ENCODE peak calls at places on chromosomes 5 and 9, in five cellular contexts. T is HL-60, S is brain microvascular endothelial cell, X is cardiac muscle cell, O is ovary. N is an unnamed sample.

GRCh38 chr9:90880066-90880465 is 78.4 kb downstream of the SYK start:
- DNase-seq in S (no peak), O (no peak), X (no peak), T (no peak), N (no peak)

GRCh38 chr5:56330167-56330566 is 97.0 kb upstream of the ANKRD55 start:
- DNase-seq in O (no peak), T (no peak), X (no peak), S (no peak), N (no peak)

GRCh38 chr9:94002316-94003140 is 47.4 kb upstream of the BARX1 start:
- DNase-seq in X (peak), T (peak), O (no peak), S (peak), N (no peak)

GRCh38 chr5:68336200-68336599 is 120.6 kb downstream of the PIK3R1 start:
- DNase-seq in T (no peak), O (no peak), X (no peak), S (no peak), N (no peak)

GRCh38 chr9:13575558-13575957 is 296.1 kb upstream of the MPDZ start:
- DNase-seq in X (peak), S (peak), O (no peak), T (no peak), N (no peak)

GRCh38 chr5:159098285-159099048 is 1.2 kb downstream of the EBF1 start:
- DNase-seq in X (no peak), S (no peak), T (no peak), O (no peak), N (no peak)

GRCh38 chr5:127320032-127320945 is 29.7 kb downstream of the MEGF10 start:
- DNase-seq in O (no peak), T (no peak), S (peak), X (peak), N (no peak)

GRCh38 chr5:10702911-10703491 is 58.0 kb downstream of the DAP start:
- DNase-seq in X (peak), S (peak), T (no peak), O (no peak), N (no peak)

GRCh38 chr5:34930870-34931269 is 1.5 kb downstream of the DNAJC21 start:
- DNase-seq in S (no peak), X (no peak), O (no peak), T (no peak), N (no peak)

GRCh38 chr5:111937091-111937490 is 180.1 kb upstream of the NREP start:
- DNase-seq in T (no peak), S (no peak), O (no peak), X (no peak), N (no peak)

GRCh38 chr9:113624721-113625120 is 161.2 kb downstream of the RGS3 start:
- DNase-seq in T (no peak), S (peak), O (no peak), X (no peak), N (peak)

GRCh38 chr5:135821061-135821781 is 13.2 kb upstream of the SLC25A48 start:
- DNase-seq in X (no peak), T (no peak), O (no peak), S (no peak), N (no peak)

GRCh38 chr9:5452286-5452609 is 1.9 kb downstream of the CD274 start:
- DNase-seq in X (no peak), T (no peak), O (no peak), S (no peak), N (no peak)

GRCh38 chr9:14311940-14312572 is 1.9 kb downstream of the NFIB start:
- DNase-seq in O (no peak), X (no peak), S (no peak), T (no peak), N (no peak)

GRCh38 chr5:132815454-132815853 is 2.4 kb downstream of the SOWAHA start:
- DNase-seq in X (no peak), T (no peak), O (no peak), S (no peak), N (no peak)

GRCh38 chr9:102459828-102460227 is 535.3 kb upstream of the CYLC2 start:
- DNase-seq in S (no peak), O (no peak), T (no peak), X (no peak), N (no peak)

GRCh38 chr5:1245901-1246576 is 20.9 kb downstream of the SLC6A18 start:
- DNase-seq in X (no peak), T (no peak), O (no peak), S (no peak), N (no peak)

GRCh38 chr5:140284013-140284412 is 18.9 kb downstream of the PFDN1 start:
- DNase-seq in T (no peak), O (no peak), X (no peak), S (no peak), N (no peak)

GRCh38 chr9:77957652-77958051 is 74.0 kb downstream of the GNAQ start:
- DNase-seq in S (no peak), T (no peak), X (no peak), O (no peak), N (no peak)

GRCh38 chr5:159273923-159274322 is 10.8 kb downstream of the UBLCP1 start:
- DNase-seq in T (no peak), S (no peak), X (no peak), O (no peak), N (no peak)

GRCh38 chr9:128421474-128422010 is 885 bp downstream of the CERCAM start:
- DNase-seq in S (peak), X (peak), O (no peak), T (no peak), N (peak)

GRCh38 chr5:159784993-159785392 is 131.3 kb upstream of the ADRA1B start:
- DNase-seq in X (no peak), T (no peak), S (no peak), O (no peak), N (no peak)

GRCh38 chr5:163997965-163998364 is 492.5 kb downstream of the MAT2B start:
- DNase-seq in X (no peak), S (no peak), T (no peak), O (no peak), N (no peak)

GRCh38 chr5:62576570-62577172 is 1.9 kb upstream of the LRRC70 start:
- DNase-seq in O (no peak), T (no peak), S (no peak), X (no peak), N (no peak)

GRCh38 chr9:99971410-99971809 is 65.0 kb downstream of the STX17 start:
- DNase-seq in T (no peak), X (no peak), O (no peak), S (no peak), N (no peak)

GRCh38 chr9:135906291-135907005 is 898 bp downstream of the CAMSAP1 start:
- DNase-seq in S (no peak), T (no peak), X (peak), O (peak), N (no peak)

GRCh38 chr5:142211013-142211412 is 102.4 kb downstream of the NDFIP1 start:
- DNase-seq in O (no peak), S (no peak), X (no peak), T (no peak), N (no peak)

GRCh38 chr9:101468116-101468515 is 32.5 kb upstream of the ALDOB start:
- DNase-seq in O (no peak), X (no peak), T (no peak), S (no peak), N (no peak)

GRCh38 chr9:34746526-34746925 is 36.6 kb upstream of the CCL21 start:
- DNase-seq in X (peak), T (no peak), O (no peak), S (no peak), N (no peak)

GRCh38 chr9:108270041-108270440 is 585.7 kb downstream of the ACTL7B start:
- DNase-seq in X (no peak), O (no peak), S (no peak), T (no peak), N (no peak)

GRCh38 chr5:1319436-1320343 is 24.8 kb upstream of the TERT start:
- DNase-seq in X (no peak), S (no peak), O (no peak), T (no peak), N (no peak)

GRCh38 chr5:149038336-149039075 is 24.4 kb downstream of the SH3TC2 start:
- DNase-seq in T (no peak), O (no peak), S (no peak), X (peak), N (no peak)

GRCh38 chr5:174839196-174839595 is 114.8 kb downstream of the MSX2 start:
- DNase-seq in X (no peak), S (no peak), T (no peak), O (no peak), N (no peak)

GRCh38 chr5:174840435-174840834 is 116.1 kb downstream of the MSX2 start:
- DNase-seq in T (no peak), X (no peak), O (no peak), S (no peak), N (no peak)

GRCh38 chr5:174834081-174834480 is 109.7 kb downstream of the MSX2 start:
- DNase-seq in O (no peak), S (no peak), X (no peak), T (no peak), N (no peak)

GRCh38 chr5:174843263-174844250 is 119.2 kb downstream of the MSX2 start:
- DNase-seq in S (no peak), T (no peak), X (no peak), O (no peak), N (peak)

DNA sequence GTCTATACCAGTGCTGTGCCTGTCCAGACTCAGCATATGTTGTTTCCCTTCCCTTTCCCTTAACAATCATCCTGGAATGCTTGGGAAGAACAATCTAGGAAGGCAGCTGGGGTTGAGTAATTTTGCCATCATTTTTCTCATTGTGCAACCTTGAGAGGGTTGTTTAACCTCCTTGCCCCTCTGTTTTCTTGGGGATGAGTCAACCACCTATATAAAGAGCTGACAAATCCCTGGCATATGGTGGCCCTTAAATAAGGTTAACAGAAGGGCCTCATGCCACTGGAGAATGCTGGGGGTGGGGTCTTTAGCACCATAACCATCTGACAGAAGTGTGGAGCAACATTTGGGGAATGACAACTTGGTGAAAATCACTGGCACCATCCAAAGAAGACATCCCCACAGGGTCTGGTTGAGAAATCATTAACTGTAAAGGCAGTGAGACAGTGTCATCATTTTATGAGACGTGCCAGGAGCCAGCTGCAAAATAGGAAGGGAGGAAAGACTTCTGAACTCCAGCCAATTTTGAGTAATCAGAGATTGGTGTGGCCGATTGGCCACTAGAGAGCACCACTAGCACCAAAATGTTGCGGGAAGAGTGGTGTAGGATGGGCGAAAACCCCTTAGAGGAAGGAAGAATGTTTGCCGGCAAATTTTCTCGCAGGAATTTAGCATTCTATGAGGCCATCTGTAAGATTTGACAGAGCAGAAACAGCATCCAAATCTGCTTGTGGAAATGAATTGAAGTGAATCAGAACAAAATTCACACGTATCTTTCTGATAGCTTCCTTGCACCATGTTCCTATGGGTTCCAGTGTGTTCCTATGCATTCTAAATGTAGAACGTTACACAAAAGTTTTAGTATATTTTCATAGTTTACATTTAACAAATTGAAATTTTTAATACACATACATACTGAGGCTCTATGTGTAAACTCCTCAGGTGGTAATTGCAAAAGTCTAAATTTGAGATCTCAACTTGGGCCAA is 113.8 kb downstream of the MSX2 start:
- DNase-seq in O (no peak), S (peak), X (peak), T (no peak), N (no peak)
- TF ChIP-seq CTCF in O (no peak), S (peak), X (peak), T (no peak), N (peak)

GRCh38 chr9:120925535-120926396 is 830 bp downstream of the TRAF1 start:
- DNase-seq in O (no peak), S (peak), T (peak), X (peak), N (no peak)
- H3K27ac ChIP-seq in O (no peak), S (peak), T (peak), X (no peak), N (peak)

DNA sequence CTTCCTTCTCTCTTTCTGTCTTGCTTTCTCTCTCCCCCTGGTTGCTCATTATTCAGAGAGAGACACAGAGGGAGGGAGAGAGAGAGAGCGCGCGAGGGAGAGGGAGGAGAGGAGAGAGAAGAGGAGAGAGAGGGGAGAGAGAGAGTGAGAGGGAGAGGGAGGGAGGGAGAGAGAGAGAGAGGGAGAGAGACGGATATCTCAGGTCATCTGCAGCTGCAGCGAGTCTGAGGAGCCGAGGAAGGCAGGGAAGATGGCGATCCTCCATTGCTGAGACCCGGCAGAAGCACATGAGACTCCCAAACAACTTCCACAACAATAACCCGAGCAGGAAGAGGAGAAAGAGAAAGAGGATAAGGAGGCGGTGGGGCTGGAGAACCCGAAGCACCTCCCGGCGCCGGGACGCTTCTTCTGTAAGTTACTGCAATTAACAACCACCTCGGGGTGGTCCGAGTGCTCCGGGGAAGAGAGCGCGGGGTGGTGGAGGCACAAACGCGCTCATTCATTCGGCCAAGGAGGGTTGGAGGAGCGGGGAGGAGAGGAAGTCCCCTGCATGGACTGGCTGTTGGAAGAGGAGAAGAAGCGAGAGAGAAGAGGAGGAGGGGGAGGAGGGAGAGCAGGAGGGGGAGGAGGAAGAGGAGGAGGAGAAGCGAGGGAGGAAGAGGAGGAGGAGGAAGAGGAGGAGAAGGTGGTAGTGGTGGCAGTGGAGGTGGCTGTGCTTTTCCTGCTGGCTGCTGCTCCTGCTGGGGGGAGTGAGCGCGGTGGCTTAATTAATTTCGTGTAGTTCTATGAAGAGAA is at the start of gene ZNF462:
- DNase-seq in S (peak), T (no peak), O (peak), X (peak), N (peak)
- TF ChIP-seq CTCF in S (no peak), T (no peak), O (peak), X (no peak), N (no peak)

GRCh38 chr5:36492998-36493655 is 113.3 kb upstream of the SLC1A3 start:
- DNase-seq in O (no peak), T (no peak), S (peak), X (peak), N (no peak)

GRCh38 chr5:36496471-36496870 is 109.9 kb upstream of the SLC1A3 start:
- DNase-seq in O (no peak), S (no peak), T (no peak), X (no peak), N (no peak)

GRCh38 chr5:36494028-36494427 is 112.4 kb upstream of the SLC1A3 start:
- DNase-seq in X (no peak), T (no peak), O (no peak), S (no peak), N (no peak)

GRCh38 chr5:36495638-36496010 is 110.8 kb upstream of the SLC1A3 start:
- DNase-seq in X (no peak), S (no peak), O (no peak), T (no peak), N (no peak)

GRCh38 chr5:36494756-36495637 is 111.4 kb upstream of the SLC1A3 start:
- DNase-seq in O (peak), X (peak), S (peak), T (no peak), N (no peak)
- H3K27ac ChIP-seq in O (no peak), X (no peak), S (no peak), T (no peak), N (no peak)

DNA sequence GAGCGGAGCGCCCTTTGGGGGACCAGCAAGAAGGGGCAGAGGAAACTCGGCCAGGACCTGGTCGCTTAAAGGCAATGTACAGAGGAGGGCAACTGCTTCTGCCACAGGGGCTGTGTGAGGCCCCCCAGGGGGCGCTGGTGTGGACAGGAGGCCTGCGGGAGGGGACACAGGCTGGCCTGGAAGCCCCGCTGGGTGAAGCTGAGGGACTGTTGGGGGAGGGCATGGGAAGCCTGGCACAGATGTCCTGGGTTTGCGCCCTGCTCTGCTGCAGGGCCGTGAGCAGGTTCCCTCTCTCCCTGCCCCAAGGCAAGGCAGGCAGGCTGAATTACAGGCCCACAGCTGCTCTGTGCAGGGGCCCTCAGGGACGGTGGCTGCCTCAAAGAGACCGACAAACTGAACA is 5.4 kb downstream of the MED22 start:
- DNase-seq in O (no peak), S (no peak), X (no peak), T (no peak), N (no peak)
- TF ChIP-seq CTCF in O (no peak), S (peak), X (no peak), T (no peak), N (no peak)

GRCh38 chr9:105154723-105155191 is 89.7 kb upstream of the SLC44A1 start:
- DNase-seq in O (no peak), S (no peak), T (peak), X (peak), N (no peak)
- H3K27ac ChIP-seq in O (no peak), S (peak), T (no peak), X (no peak), N (no peak)

N was measured in left ventricle myocardium inferior.